ENCODE peak calls at places on chromosomes 1 and 21, in five cellular contexts. One of them, this sample, is unnamed.

GRCh38 chr1:234597894-234598293 is 12.1 kb downstream of the IRF2BP2 start:
- DNase-seq in HCT116: no peak
- DNase-seq in tibial nerve: no peak
- DNase-seq in heart left ventricle: no peak
- DNase-seq in hepatocyte: peak; percentile 52
- DNase-seq in this sample: peak; percentile 74

GRCh38 chr1:117070124-117070523 is 10.0 kb downstream of the TTF2 start:
- DNase-seq in heart left ventricle: no peak
- DNase-seq in HCT116: no peak
- DNase-seq in tibial nerve: no peak
- DNase-seq in hepatocyte: no peak
- DNase-seq in this sample: no peak

GRCh38 chr1:25661043-25661807 is 44.6 kb downstream of the MAN1C1 start:
- DNase-seq in HCT116: no peak
- DNase-seq in hepatocyte: peak; percentile 23
- DNase-seq in tibial nerve: no peak
- DNase-seq in heart left ventricle: no peak
- DNase-seq in this sample: no peak

GRCh38 chr1:183435497-183435896 is 17.3 kb upstream of the NMNAT2 start:
- DNase-seq in heart left ventricle: no peak
- DNase-seq in tibial nerve: no peak
- DNase-seq in hepatocyte: no peak
- DNase-seq in HCT116: no peak
- DNase-seq in this sample: no peak

GRCh38 chr1:13697738-13698137 is 2.2 kb upstream of the PRDM2 start:
- DNase-seq in hepatocyte: no peak
- DNase-seq in HCT116: no peak
- DNase-seq in heart left ventricle: no peak
- DNase-seq in tibial nerve: no peak
- DNase-seq in this sample: no peak

GRCh38 chr1:187928288-187928687 is 1099.5 kb downstream of the PLA2G4A start:
- DNase-seq in tibial nerve: no peak
- DNase-seq in HCT116: peak; percentile 7
- DNase-seq in hepatocyte: peak; percentile 67
- DNase-seq in heart left ventricle: no peak
- DNase-seq in this sample: no peak

GRCh38 chr1:119291611-119292206 is 76.9 kb upstream of the HAO2 start:
- DNase-seq in hepatocyte: no peak
- DNase-seq in tibial nerve: no peak
- DNase-seq in HCT116: no peak
- DNase-seq in heart left ventricle: no peak
- DNase-seq in this sample: no peak

GRCh38 chr1:173267453-173267945 is 60.4 kb upstream of the TNFSF4 start:
- DNase-seq in hepatocyte: no peak
- DNase-seq in HCT116: no peak
- DNase-seq in heart left ventricle: no peak
- DNase-seq in tibial nerve: no peak
- DNase-seq in this sample: no peak

GRCh38 chr1:168949672-168950071 is 156.8 kb upstream of the ATP1B1 start:
- DNase-seq in HCT116: no peak
- DNase-seq in tibial nerve: no peak
- DNase-seq in heart left ventricle: no peak
- DNase-seq in hepatocyte: no peak
- DNase-seq in this sample: no peak

GRCh38 chr1:97145321-97145956 is 423.9 kb downstream of the PTBP2 start:
- DNase-seq in HCT116: no peak
- DNase-seq in tibial nerve: no peak
- DNase-seq in heart left ventricle: no peak
- DNase-seq in hepatocyte: no peak
- DNase-seq in this sample: no peak

GRCh38 chr1:51295926-51296325 is 34.4 kb downstream of the TTC39A start:
- DNase-seq in hepatocyte: no peak
- DNase-seq in heart left ventricle: peak; percentile 36
- DNase-seq in HCT116: no peak
- DNase-seq in tibial nerve: no peak
- DNase-seq in this sample: no peak

GRCh38 chr1:42950146-42950480 is 8.6 kb downstream of the SLC2A1 start:
- DNase-seq in heart left ventricle: no peak
- DNase-seq in hepatocyte: no peak
- DNase-seq in tibial nerve: no peak
- DNase-seq in HCT116: no peak
- DNase-seq in this sample: no peak

GRCh38 chr1:31937300-31938183 is 626 bp downstream of the PTP4A2 start:
- DNase-seq in hepatocyte: peak; percentile 89
- DNase-seq in heart left ventricle: peak; percentile 92
- DNase-seq in tibial nerve: peak; percentile 51
- DNase-seq in HCT116: no peak
- DNase-seq in this sample: peak; percentile 81

GRCh38 chr1:32199717-32200072 is 700 bp upstream of the CCDC28B start:
- DNase-seq in hepatocyte: no peak
- DNase-seq in tibial nerve: no peak
- DNase-seq in HCT116: no peak
- DNase-seq in heart left ventricle: peak; percentile 75
- DNase-seq in this sample: peak; percentile 70

GRCh38 chr21:45855248-45855801 is 126.2 kb upstream of the COL6A1 start:
- DNase-seq in HCT116: no peak
- DNase-seq in heart left ventricle: no peak
- DNase-seq in tibial nerve: no peak
- DNase-seq in hepatocyte: no peak
- DNase-seq in this sample: no peak

GRCh38 chr1:225778412-225778669 is 715 bp downstream of the SRP9 start:
- DNase-seq in hepatocyte: no peak
- DNase-seq in HCT116: no peak
- DNase-seq in heart left ventricle: no peak
- DNase-seq in tibial nerve: no peak
- DNase-seq in this sample: no peak

GRCh38 chr1:952603-953002 is 6.5 kb downstream of the NOC2L start:
- DNase-seq in hepatocyte: no peak
- DNase-seq in HCT116: no peak
- DNase-seq in heart left ventricle: no peak
- DNase-seq in tibial nerve: no peak
- DNase-seq in this sample: no peak
- H3K27me3 ChIP-seq in hepatocyte: no peaks in the 10 kb centered on the region
- H3K27me3 ChIP-seq in HCT116: no peaks in the 10 kb centered on the region
- H3K27me3 ChIP-seq in heart left ventricle: no peaks in the 10 kb centered on the region
- H3K27me3 ChIP-seq in tibial nerve: no peaks in the 10 kb centered on the region
- H3K27me3 ChIP-seq in this sample: no peaks in the 10 kb centered on the region

GRCh38 chr1:235992346-235992745 is 72.5 kb downstream of the NID1 start:
- DNase-seq in heart left ventricle: no peak
- DNase-seq in HCT116: no peak
- DNase-seq in hepatocyte: no peak
- DNase-seq in tibial nerve: no peak
- DNase-seq in this sample: no peak
- H3K27ac ChIP-seq in heart left ventricle: no peak overlapping the region
- H3K27ac ChIP-seq in HCT116: no peak overlapping the region
- H3K27ac ChIP-seq in hepatocyte: no peak overlapping the region
- H3K27ac ChIP-seq in tibial nerve: no peak overlapping the region
- H3K27ac ChIP-seq in this sample: no peak overlapping the region

GRCh38 chr1:244082969-244083368 is 31.9 kb downstream of the ZBTB18 start:
- DNase-seq in heart left ventricle: no peak
- DNase-seq in hepatocyte: no peak
- DNase-seq in tibial nerve: no peak
- DNase-seq in HCT116: no peak
- DNase-seq in this sample: no peak
- H3K27me3 ChIP-seq in heart left ventricle: no peaks in the 10 kb centered on the region
- H3K27me3 ChIP-seq in hepatocyte: no peaks in the 10 kb centered on the region
- H3K27me3 ChIP-seq in tibial nerve: no peaks in the 10 kb centered on the region
- H3K27me3 ChIP-seq in HCT116: peaks cover 52% of the 10 kb centered on the region
- H3K27me3 ChIP-seq in this sample: no peaks in the 10 kb centered on the region

DNA sequence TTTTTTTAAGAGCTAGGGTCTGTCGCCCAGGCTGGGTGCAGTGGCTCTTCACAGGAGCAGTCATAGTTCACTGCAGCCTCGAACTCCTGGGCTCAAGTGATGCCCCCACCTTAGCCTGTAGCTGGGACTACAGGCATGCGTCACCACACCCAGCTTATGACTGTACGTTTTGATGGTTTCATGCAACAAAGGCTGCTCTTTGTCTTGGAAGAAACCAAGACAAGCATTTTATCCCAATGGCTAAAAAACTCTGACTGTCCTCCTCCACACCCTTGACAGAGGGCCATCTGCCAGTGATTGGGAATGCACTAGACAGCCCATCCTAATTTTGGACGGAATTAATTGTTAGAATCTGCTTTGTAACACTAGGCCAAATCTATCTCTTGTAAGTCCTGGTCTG is 105.0 kb upstream of the SLC25A33 start:
- DNase-seq in HCT116: no peak
- DNase-seq in hepatocyte: no peak
- DNase-seq in heart left ventricle: no peak
- DNase-seq in tibial nerve: no peak
- DNase-seq in this sample: no peak
- H3K27ac ChIP-seq in HCT116: no peak overlapping the region
- H3K27ac ChIP-seq in hepatocyte: peak overlapping the region; percentile 87
- H3K27ac ChIP-seq in heart left ventricle: peak overlapping the region; percentile 62
- H3K27ac ChIP-seq in tibial nerve: no peak overlapping the region
- H3K27ac ChIP-seq in this sample: peak overlapping the region; percentile 90

DNA sequence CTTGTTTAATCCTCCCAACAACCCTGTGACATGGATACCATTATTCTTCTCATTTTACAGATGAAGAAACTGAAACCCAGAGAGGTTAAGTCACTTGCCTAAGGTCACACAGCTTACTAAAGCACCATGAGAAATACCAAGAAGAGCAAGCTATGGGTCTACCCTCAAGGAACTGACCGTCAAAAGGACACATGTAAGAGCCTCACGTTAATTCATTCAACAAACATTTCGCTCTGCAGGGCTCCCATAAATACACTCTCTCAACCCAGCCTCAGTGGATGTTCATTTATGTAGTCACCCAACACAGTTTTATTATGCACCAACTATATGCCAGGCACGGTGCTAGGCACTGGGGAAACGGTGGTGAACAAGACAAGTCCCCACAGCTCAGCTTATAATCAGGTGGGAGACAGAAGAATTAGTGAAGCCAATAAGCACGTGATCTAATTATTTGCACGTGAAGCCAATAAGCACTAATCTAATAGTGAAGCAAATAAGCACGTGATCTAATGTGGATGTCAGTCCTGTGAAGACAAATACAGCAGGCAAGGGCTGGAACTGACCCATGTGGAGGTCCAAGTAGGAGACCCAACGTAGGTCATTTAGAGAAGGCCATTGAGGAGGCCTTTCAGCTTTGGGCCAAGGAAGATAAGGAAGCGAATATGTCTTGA is 52.1 kb upstream of the ZBTB40 start:
- DNase-seq in tibial nerve: no peak
- DNase-seq in HCT116: no peak
- DNase-seq in heart left ventricle: no peak
- DNase-seq in hepatocyte: no peak
- DNase-seq in this sample: no peak
- H3K27me3 ChIP-seq in tibial nerve: no peaks in the 10 kb centered on the region
- H3K27me3 ChIP-seq in HCT116: peaks cover 22% of the 10 kb centered on the region
- H3K27me3 ChIP-seq in heart left ventricle: peaks cover 8% of the 10 kb centered on the region
- H3K27me3 ChIP-seq in hepatocyte: peaks cover 7% of the 10 kb centered on the region
- H3K27me3 ChIP-seq in this sample: no peaks in the 10 kb centered on the region

GRCh38 chr1:202588644-202589189 is 121.5 kb downstream of the SYT2 start:
- DNase-seq in hepatocyte: no peak
- DNase-seq in HCT116: peak; percentile 34
- DNase-seq in tibial nerve: no peak
- DNase-seq in heart left ventricle: no peak
- DNase-seq in this sample: no peak
- H3K27ac ChIP-seq in hepatocyte: peak overlapping the region; percentile 88
- H3K27ac ChIP-seq in HCT116: peak overlapping the region; percentile 51
- H3K27ac ChIP-seq in tibial nerve: peak overlapping the region; percentile 85
- H3K27ac ChIP-seq in heart left ventricle: peak overlapping the region; percentile 84
- H3K27ac ChIP-seq in this sample: peak overlapping the region; percentile 97

GRCh38 chr1:1189071-1189470 is 15.4 kb downstream of the TTLL10 start:
- DNase-seq in tibial nerve: no peak
- DNase-seq in HCT116: no peak
- DNase-seq in heart left ventricle: no peak
- DNase-seq in hepatocyte: no peak
- DNase-seq in this sample: no peak
- H3K27me3 ChIP-seq in tibial nerve: no peaks in the 10 kb centered on the region
- H3K27me3 ChIP-seq in HCT116: no peaks in the 10 kb centered on the region
- H3K27me3 ChIP-seq in heart left ventricle: no peaks in the 10 kb centered on the region
- H3K27me3 ChIP-seq in hepatocyte: no peaks in the 10 kb centered on the region
- H3K27me3 ChIP-seq in this sample: no peaks in the 10 kb centered on the region

DNA sequence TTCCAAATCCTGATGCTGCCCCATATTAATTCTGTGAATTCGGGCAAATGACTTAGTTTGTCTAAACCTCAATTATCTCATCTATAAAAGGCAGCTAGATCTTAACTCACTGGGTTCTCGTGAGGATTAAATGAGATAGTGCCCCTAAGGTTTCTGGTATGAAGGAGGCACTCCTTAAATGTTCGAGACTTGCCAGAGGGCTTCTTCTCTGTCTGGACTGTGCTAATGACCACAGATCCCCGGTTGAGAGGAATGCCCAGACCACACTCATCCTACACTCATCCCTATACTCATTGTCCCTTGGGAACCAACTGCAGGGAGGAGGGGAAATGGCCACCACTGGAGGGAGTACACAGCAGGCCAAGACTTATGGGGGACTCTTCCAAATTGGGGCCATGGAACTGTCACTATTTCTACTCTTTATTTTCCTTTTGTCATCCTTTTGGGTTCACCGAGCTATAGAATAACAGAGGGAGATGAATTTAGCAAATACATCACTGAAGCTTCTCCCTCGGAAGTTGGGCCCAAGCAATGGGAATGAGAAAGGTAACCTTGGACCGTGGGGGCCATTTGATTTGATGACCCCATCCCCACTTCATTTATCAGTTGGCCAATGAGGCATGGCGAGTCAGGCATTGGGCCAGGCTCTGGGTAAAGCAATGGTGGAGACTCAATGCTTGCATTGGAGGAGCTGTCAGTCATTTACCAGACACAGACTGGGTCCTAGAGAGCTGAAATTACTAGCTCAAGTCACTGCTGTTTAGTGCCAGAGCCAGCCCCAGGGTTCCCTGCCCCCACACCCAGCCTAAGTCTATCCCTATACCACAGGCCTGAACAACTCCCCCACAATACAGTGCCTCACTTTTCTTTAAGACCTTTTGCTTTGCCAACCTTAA is 5.1 kb downstream of the ATF3 start:
- DNase-seq in tibial nerve: no peak
- DNase-seq in HCT116: no peak
- DNase-seq in hepatocyte: no peak
- DNase-seq in heart left ventricle: no peak
- DNase-seq in this sample: no peak
- H3K27ac ChIP-seq in tibial nerve: no peak overlapping the region
- H3K27ac ChIP-seq in HCT116: no peak overlapping the region
- H3K27ac ChIP-seq in hepatocyte: peak overlapping the region; percentile 68
- H3K27ac ChIP-seq in heart left ventricle: no peak overlapping the region
- H3K27ac ChIP-seq in this sample: no peak overlapping the region

DNA sequence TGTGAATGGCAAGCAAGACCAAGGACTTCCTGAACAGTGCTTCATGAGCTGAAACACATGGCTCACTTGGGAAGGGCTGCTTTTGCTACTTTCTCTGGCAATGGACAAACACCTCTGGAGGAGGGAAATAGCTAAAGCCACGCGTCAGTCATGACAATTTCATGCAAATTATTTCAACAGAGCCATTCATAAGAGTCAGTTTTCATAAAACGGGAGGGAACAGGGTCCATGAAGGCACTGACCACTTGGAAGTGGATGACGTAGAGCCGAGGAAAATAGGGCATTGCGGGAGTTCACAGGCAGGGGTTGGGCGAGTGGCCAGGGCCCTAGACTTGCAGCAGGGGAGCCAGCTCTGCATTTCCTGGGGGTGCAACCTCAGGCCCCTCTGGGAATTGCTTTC is 43.9 kb downstream of the SDC3 start:
- DNase-seq in tibial nerve: no peak
- DNase-seq in hepatocyte: no peak
- DNase-seq in heart left ventricle: peak; percentile 9
- DNase-seq in HCT116: no peak
- DNase-seq in this sample: no peak
- H3K27me3 ChIP-seq in tibial nerve: no peaks in the 10 kb centered on the region
- H3K27me3 ChIP-seq in hepatocyte: no peaks in the 10 kb centered on the region
- H3K27me3 ChIP-seq in heart left ventricle: no peaks in the 10 kb centered on the region
- H3K27me3 ChIP-seq in HCT116: no peaks in the 10 kb centered on the region
- H3K27me3 ChIP-seq in this sample: no peaks in the 10 kb centered on the region

This sample was measured in right atrium auricular region.